ENCODE peak calls at places on chromosomes 11 and 22, in eight cellular contexts. One of them, this sample, is unnamed.

GRCh38 chr22:20905415-20906386 is 11.5 kb upstream of the CRKL start:
- DNase-seq in mammary epithelial cell: peak
- DNase-seq in lung: no peak
- DNase-seq in uterus: no peak
- DNase-seq in OCI-LY7: no peak
- DNase-seq in HepG2: no peak
- DNase-seq in right atrium auricular region: no peak
- DNase-seq in brain microvascular endothelial cell: no peak
- DNase-seq in this sample: no peak

GRCh38 chr22:50569896-50570535 is 7.3 kb upstream of the SYCE3 start:
- DNase-seq in lung: no peak
- DNase-seq in OCI-LY7: peak
- DNase-seq in right atrium auricular region: no peak
- DNase-seq in HepG2: no peak
- DNase-seq in uterus: no peak
- DNase-seq in mammary epithelial cell: no peak
- DNase-seq in brain microvascular endothelial cell: no peak
- DNase-seq in this sample: no peak

GRCh38 chr11:110319501-110319900 is 23.1 kb upstream of the RDX start:
- DNase-seq in mammary epithelial cell: no peak
- DNase-seq in brain microvascular endothelial cell: no peak
- DNase-seq in OCI-LY7: no peak
- DNase-seq in right atrium auricular region: no peak
- DNase-seq in uterus: no peak
- DNase-seq in lung: no peak
- DNase-seq in HepG2: no peak
- DNase-seq in this sample: no peak

GRCh38 chr11:20337526-20338154 is 25.9 kb upstream of the HTATIP2 start:
- DNase-seq in lung: no peak
- DNase-seq in brain microvascular endothelial cell: peak
- DNase-seq in OCI-LY7: peak
- DNase-seq in right atrium auricular region: no peak
- DNase-seq in mammary epithelial cell: peak
- DNase-seq in uterus: no peak
- DNase-seq in HepG2: peak
- DNase-seq in this sample: no peak

GRCh38 chr11:82906236-82906635 is 4.7 kb downstream of the DDIAS start:
- DNase-seq in lung: no peak
- DNase-seq in uterus: no peak
- DNase-seq in brain microvascular endothelial cell: no peak
- DNase-seq in mammary epithelial cell: peak
- DNase-seq in HepG2: peak
- DNase-seq in right atrium auricular region: no peak
- DNase-seq in OCI-LY7: peak
- DNase-seq in this sample: no peak

GRCh38 chr22:39661842-39662676 is 91.5 kb downstream of the CACNA1I start:
- DNase-seq in right atrium auricular region: no peak
- DNase-seq in lung: no peak
- DNase-seq in mammary epithelial cell: peak
- DNase-seq in brain microvascular endothelial cell: no peak
- DNase-seq in uterus: no peak
- DNase-seq in HepG2: no peak
- DNase-seq in OCI-LY7: no peak
- DNase-seq in this sample: no peak

GRCh38 chr11:110778351-110778750 is 66.1 kb upstream of the ARHGAP20 start:
- DNase-seq in OCI-LY7: peak
- DNase-seq in uterus: no peak
- DNase-seq in HepG2: no peak
- DNase-seq in mammary epithelial cell: no peak
- DNase-seq in right atrium auricular region: no peak
- DNase-seq in lung: peak
- DNase-seq in brain microvascular endothelial cell: no peak
- DNase-seq in this sample: no peak

GRCh38 chr22:46064236-46064965 is 85.9 kb upstream of the PPARA start:
- DNase-seq in right atrium auricular region: no peak
- DNase-seq in uterus: peak
- DNase-seq in mammary epithelial cell: peak
- DNase-seq in lung: no peak
- DNase-seq in brain microvascular endothelial cell: no peak
- DNase-seq in HepG2: no peak
- DNase-seq in OCI-LY7: no peak
- DNase-seq in this sample: no peak

GRCh38 chr11:12842933-12843636 is 166.0 kb upstream of the RASSF10 start:
- DNase-seq in mammary epithelial cell: peak
- DNase-seq in HepG2: no peak
- DNase-seq in OCI-LY7: peak
- DNase-seq in lung: no peak
- DNase-seq in brain microvascular endothelial cell: no peak
- DNase-seq in right atrium auricular region: no peak
- DNase-seq in uterus: no peak
- DNase-seq in this sample: peak

GRCh38 chr22:41146573-41146972 is 54.2 kb downstream of the EP300 start:
- DNase-seq in OCI-LY7: no peak
- DNase-seq in HepG2: no peak
- DNase-seq in right atrium auricular region: no peak
- DNase-seq in brain microvascular endothelial cell: no peak
- DNase-seq in mammary epithelial cell: no peak
- DNase-seq in lung: no peak
- DNase-seq in uterus: no peak
- DNase-seq in this sample: no peak

GRCh38 chr11:112012877-112013276 is 12.3 kb upstream of the DLAT start:
- DNase-seq in mammary epithelial cell: no peak
- DNase-seq in lung: no peak
- DNase-seq in right atrium auricular region: no peak
- DNase-seq in OCI-LY7: no peak
- DNase-seq in brain microvascular endothelial cell: peak
- DNase-seq in HepG2: peak
- DNase-seq in uterus: no peak
- DNase-seq in this sample: no peak

GRCh38 chr22:49203091-49203862 is 624.4 kb downstream of the BRD1 start:
- DNase-seq in OCI-LY7: no peak
- DNase-seq in lung: no peak
- DNase-seq in mammary epithelial cell: no peak
- DNase-seq in right atrium auricular region: peak
- DNase-seq in brain microvascular endothelial cell: no peak
- DNase-seq in HepG2: no peak
- DNase-seq in uterus: no peak
- DNase-seq in this sample: no peak

GRCh38 chr11:116471608-116472007 is 301.2 kb downstream of the BUD13 start:
- DNase-seq in mammary epithelial cell: peak
- DNase-seq in OCI-LY7: no peak
- DNase-seq in brain microvascular endothelial cell: peak
- DNase-seq in lung: no peak
- DNase-seq in right atrium auricular region: no peak
- DNase-seq in HepG2: peak
- DNase-seq in uterus: no peak
- DNase-seq in this sample: no peak

GRCh38 chr11:16000065-16000464 is 356.3 kb downstream of the SOX6 start:
- DNase-seq in uterus: no peak
- DNase-seq in mammary epithelial cell: peak
- DNase-seq in OCI-LY7: no peak
- DNase-seq in right atrium auricular region: no peak
- DNase-seq in HepG2: no peak
- DNase-seq in brain microvascular endothelial cell: peak
- DNase-seq in lung: no peak
- DNase-seq in this sample: no peak

GRCh38 chr11:122646549-122647340 is 8.8 kb upstream of the UBASH3B start:
- DNase-seq in uterus: no peak
- DNase-seq in lung: no peak
- DNase-seq in OCI-LY7: no peak
- DNase-seq in brain microvascular endothelial cell: peak
- DNase-seq in right atrium auricular region: no peak
- DNase-seq in HepG2: no peak
- DNase-seq in mammary epithelial cell: peak
- DNase-seq in this sample: no peak

GRCh38 chr11:92626624-92627023 is 342.8 kb upstream of the MTNR1B start:
- DNase-seq in uterus: no peak
- DNase-seq in lung: no peak
- DNase-seq in OCI-LY7: no peak
- DNase-seq in mammary epithelial cell: no peak
- DNase-seq in HepG2: no peak
- DNase-seq in right atrium auricular region: no peak
- DNase-seq in brain microvascular endothelial cell: no peak
- DNase-seq in this sample: no peak

GRCh38 chr22:22030493-22031182 is 48.1 kb upstream of the TOP3B start:
- DNase-seq in uterus: peak
- DNase-seq in lung: no peak
- DNase-seq in mammary epithelial cell: no peak
- DNase-seq in HepG2: peak
- DNase-seq in OCI-LY7: peak
- DNase-seq in brain microvascular endothelial cell: no peak
- DNase-seq in right atrium auricular region: peak
- DNase-seq in this sample: no peak

GRCh38 chr22:22031183-22031560 is 48.6 kb upstream of the TOP3B start:
- DNase-seq in mammary epithelial cell: no peak
- DNase-seq in right atrium auricular region: no peak
- DNase-seq in HepG2: no peak
- DNase-seq in brain microvascular endothelial cell: no peak
- DNase-seq in lung: no peak
- DNase-seq in uterus: no peak
- DNase-seq in OCI-LY7: peak
- DNase-seq in this sample: no peak

GRCh38 chr22:22032099-22032905 is 49.7 kb upstream of the TOP3B start:
- DNase-seq in brain microvascular endothelial cell: no peak
- DNase-seq in lung: no peak
- DNase-seq in uterus: no peak
- DNase-seq in OCI-LY7: peak
- DNase-seq in mammary epithelial cell: no peak
- DNase-seq in HepG2: no peak
- DNase-seq in right atrium auricular region: no peak
- DNase-seq in this sample: no peak

GRCh38 chr22:22032906-22033802 is 50.6 kb upstream of the TOP3B start:
- DNase-seq in mammary epithelial cell: no peak
- DNase-seq in lung: no peak
- DNase-seq in brain microvascular endothelial cell: no peak
- DNase-seq in uterus: no peak
- DNase-seq in HepG2: no peak
- DNase-seq in right atrium auricular region: no peak
- DNase-seq in OCI-LY7: no peak
- DNase-seq in this sample: no peak

GRCh38 chr22:22031571-22031970 is 49.0 kb upstream of the TOP3B start:
- DNase-seq in uterus: no peak
- DNase-seq in lung: no peak
- DNase-seq in mammary epithelial cell: no peak
- DNase-seq in brain microvascular endothelial cell: no peak
- DNase-seq in HepG2: no peak
- DNase-seq in right atrium auricular region: no peak
- DNase-seq in OCI-LY7: no peak
- DNase-seq in this sample: no peak
- H3K27ac ChIP-seq in uterus: no peak
- H3K27ac ChIP-seq in lung: no peak
- H3K27ac ChIP-seq in mammary epithelial cell: no peak
- H3K27ac ChIP-seq in brain microvascular endothelial cell: no peak
- H3K27ac ChIP-seq in HepG2: no peak
- H3K27ac ChIP-seq in right atrium auricular region: peak
- H3K27ac ChIP-seq in OCI-LY7: peak
- H3K27ac ChIP-seq in this sample: no peak

DNA sequence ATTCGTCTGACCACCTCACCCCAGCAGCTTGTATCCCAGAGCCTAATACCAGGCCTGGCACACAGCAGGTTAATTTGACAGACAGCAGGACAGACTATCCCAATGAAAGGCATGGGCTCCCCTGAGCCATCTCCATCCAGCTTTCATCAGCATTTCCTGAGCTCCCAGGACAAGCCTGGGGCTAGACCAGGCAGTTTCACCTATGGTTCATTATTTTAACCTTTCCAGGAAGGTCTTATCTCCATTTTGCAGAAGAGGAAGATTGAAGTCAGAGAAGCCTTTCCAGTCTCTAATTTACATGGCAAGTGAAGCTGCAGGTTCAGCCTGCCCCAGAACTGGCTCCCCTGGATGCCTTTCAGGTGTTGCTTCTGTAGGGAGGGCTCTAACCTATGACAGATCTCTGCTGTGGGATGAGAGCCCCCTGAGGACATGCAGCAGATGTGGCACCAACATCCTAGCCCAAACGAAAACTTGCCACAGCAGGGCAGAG is 17.0 kb downstream of the ARRB1 start:
- DNase-seq in mammary epithelial cell: no peak
- DNase-seq in brain microvascular endothelial cell: no peak
- DNase-seq in lung: no peak
- DNase-seq in OCI-LY7: no peak
- DNase-seq in right atrium auricular region: no peak
- DNase-seq in uterus: no peak
- DNase-seq in HepG2: no peak
- DNase-seq in this sample: no peak
- H3K27ac ChIP-seq in mammary epithelial cell: no peak
- H3K27ac ChIP-seq in brain microvascular endothelial cell: no peak
- H3K27ac ChIP-seq in lung: no peak
- H3K27ac ChIP-seq in OCI-LY7: no peak
- H3K27ac ChIP-seq in right atrium auricular region: no peak
- H3K27ac ChIP-seq in uterus: no peak
- H3K27ac ChIP-seq in HepG2: no peak
- H3K27ac ChIP-seq in this sample: peak

GRCh38 chr11:134346976-134347350 is 15.2 kb downstream of the GLB1L2 start:
- DNase-seq in lung: no peak
- DNase-seq in right atrium auricular region: no peak
- DNase-seq in OCI-LY7: no peak
- DNase-seq in brain microvascular endothelial cell: no peak
- DNase-seq in HepG2: no peak
- DNase-seq in mammary epithelial cell: no peak
- DNase-seq in uterus: no peak
- DNase-seq in this sample: no peak

GRCh38 chr11:134343646-134344045 is 11.9 kb downstream of the GLB1L2 start:
- DNase-seq in lung: peak
- DNase-seq in brain microvascular endothelial cell: no peak
- DNase-seq in uterus: no peak
- DNase-seq in HepG2: no peak
- DNase-seq in OCI-LY7: no peak
- DNase-seq in mammary epithelial cell: no peak
- DNase-seq in right atrium auricular region: peak
- DNase-seq in this sample: no peak

GRCh38 chr11:134347441-134347840 is 15.7 kb downstream of the GLB1L2 start:
- DNase-seq in lung: no peak
- DNase-seq in brain microvascular endothelial cell: no peak
- DNase-seq in right atrium auricular region: no peak
- DNase-seq in uterus: no peak
- DNase-seq in HepG2: no peak
- DNase-seq in mammary epithelial cell: no peak
- DNase-seq in OCI-LY7: no peak
- DNase-seq in this sample: no peak

GRCh38 chr11:134346101-134346975 is 14.6 kb downstream of the GLB1L2 start:
- DNase-seq in mammary epithelial cell: no peak
- DNase-seq in brain microvascular endothelial cell: no peak
- DNase-seq in HepG2: no peak
- DNase-seq in OCI-LY7: no peak
- DNase-seq in right atrium auricular region: peak
- DNase-seq in lung: no peak
- DNase-seq in uterus: no peak
- DNase-seq in this sample: no peak

GRCh38 chr11:134345237-134345550 is 13.4 kb downstream of the GLB1L2 start:
- DNase-seq in lung: no peak
- DNase-seq in HepG2: no peak
- DNase-seq in OCI-LY7: no peak
- DNase-seq in uterus: no peak
- DNase-seq in mammary epithelial cell: no peak
- DNase-seq in brain microvascular endothelial cell: no peak
- DNase-seq in right atrium auricular region: peak
- DNase-seq in this sample: no peak
- H3K27ac ChIP-seq in lung: no peak
- H3K27ac ChIP-seq in HepG2: no peak
- H3K27ac ChIP-seq in OCI-LY7: no peak
- H3K27ac ChIP-seq in uterus: no peak
- H3K27ac ChIP-seq in mammary epithelial cell: no peak
- H3K27ac ChIP-seq in brain microvascular endothelial cell: no peak
- H3K27ac ChIP-seq in right atrium auricular region: no peak
- H3K27ac ChIP-seq in this sample: no peak

GRCh38 chr22:26718905-26719304 is 61.5 kb downstream of the MIAT start:
- DNase-seq in brain microvascular endothelial cell: peak
- DNase-seq in right atrium auricular region: no peak
- DNase-seq in lung: no peak
- DNase-seq in mammary epithelial cell: peak
- DNase-seq in HepG2: no peak
- DNase-seq in uterus: no peak
- DNase-seq in OCI-LY7: no peak
- DNase-seq in this sample: no peak
- H3K27ac ChIP-seq in brain microvascular endothelial cell: peak
- H3K27ac ChIP-seq in right atrium auricular region: no peak
- H3K27ac ChIP-seq in lung: no peak
- H3K27ac ChIP-seq in mammary epithelial cell: no peak
- H3K27ac ChIP-seq in HepG2: no peak
- H3K27ac ChIP-seq in uterus: no peak
- H3K27ac ChIP-seq in OCI-LY7: no peak
- H3K27ac ChIP-seq in this sample: no peak

This sample was measured in prostate gland.